ENCODE peak calls at places on chromosomes 3 and 15, in eight cellular contexts. J is GM23338, X is spleen, Q is prostate gland, A is sigmoid colon, S is SK-N-SH, Y is breast epithelium, B is transverse colon. F is an unnamed sample.

GRCh38 chr15:63672775-63673174 is 75.6 kb downstream of the FBXL22 start:
- DNase-seq in J (no peak), X (no peak), Q (no peak), A (no peak), S (no peak), Y (no peak), B (no peak), F (no peak)

GRCh38 chr3:156615592-156616173 is 58.7 kb upstream of the TIPARP start:
- DNase-seq in J (no peak), X (no peak), Q (no peak), A (no peak), S (no peak), Y (peak), B (no peak), F (no peak)

GRCh38 chr15:100810831-100811230 is 68.8 kb upstream of the ALDH1A3 start:
- DNase-seq in J (no peak), X (no peak), Q (no peak), A (no peak), S (no peak), Y (no peak), B (no peak), F (no peak)

GRCh38 chr3:151171145-151171544 is 31.9 kb downstream of the GPR171 start:
- DNase-seq in J (no peak), X (no peak), Q (no peak), A (peak), S (no peak), Y (no peak), B (peak), F (peak)

GRCh38 chr15:44033894-44034293 is 161.2 kb downstream of the FRMD5 start:
- DNase-seq in J (no peak), X (no peak), Q (no peak), A (no peak), S (peak), Y (no peak), B (no peak), F (no peak)

GRCh38 chr3:124282751-124283643 is 291.1 kb upstream of the ROPN1 start:
- DNase-seq in J (no peak), X (no peak), Q (no peak), A (peak), S (peak), Y (no peak), B (no peak), F (no peak)

GRCh38 chr3:48502121-48502520 is 1.9 kb downstream of the SHISA5 start:
- DNase-seq in J (no peak), X (no peak), Q (no peak), A (no peak), S (no peak), Y (no peak), B (no peak), F (no peak)

GRCh38 chr3:142958707-142959106 is 4.8 kb downstream of the PAQR9 start:
- DNase-seq in J (no peak), X (no peak), Q (no peak), A (no peak), S (no peak), Y (no peak), B (no peak), F (no peak)

GRCh38 chr3:111252795-111253194 is 181.2 kb downstream of the NECTIN3 start:
- DNase-seq in J (peak), X (peak), Q (no peak), A (no peak), S (peak), Y (no peak), B (no peak), F (no peak)

GRCh38 chr3:83317605-83318004 is 1556.2 kb upstream of the GBE1 start:
- DNase-seq in J (peak), X (no peak), Q (no peak), A (no peak), S (no peak), Y (no peak), B (no peak), F (no peak)

GRCh38 chr3:189588061-189588817 is 43.0 kb upstream of the TP63 start:
- DNase-seq in J (no peak), X (no peak), Q (no peak), A (no peak), S (no peak), Y (no peak), B (no peak), F (no peak)

GRCh38 chr3:128555881-128556280 is 62.9 kb upstream of the GATA2 start:
- DNase-seq in J (no peak), X (no peak), Q (no peak), A (no peak), S (no peak), Y (no peak), B (no peak), F (no peak)

GRCh38 chr15:75455424-75455981 is 4.0 kb upstream of the SIN3A start:
- DNase-seq in J (peak), X (peak), Q (peak), A (peak), S (peak), Y (peak), B (peak), F (no peak)

GRCh38 chr3:138774529-138775253 is 60.0 kb downstream of the PIK3CB start:
- DNase-seq in J (no peak), X (no peak), Q (peak), A (peak), S (peak), Y (peak), B (peak), F (no peak)

GRCh38 chr3:50503947-50504346 is 513 bp upstream of the CACNA2D2 start:
- DNase-seq in J (peak), X (no peak), Q (no peak), A (no peak), S (no peak), Y (no peak), B (no peak), F (no peak)

GRCh38 chr15:72229076-72229946 is 1.7 kb downstream of the PKM start:
- DNase-seq in J (peak), X (no peak), Q (peak), A (peak), S (peak), Y (no peak), B (no peak), F (peak)

GRCh38 chr3:46931631-46932441 is 44.7 kb downstream of the CCDC12 start:
- DNase-seq in J (no peak), X (peak), Q (no peak), A (peak), S (peak), Y (no peak), B (peak), F (no peak)

GRCh38 chr3:188689101-188689574 is 482.6 kb upstream of the TPRG1 start:
- DNase-seq in J (no peak), X (no peak), Q (no peak), A (no peak), S (no peak), Y (no peak), B (no peak), F (no peak)

GRCh38 chr15:44414001-44414400 is 13.4 kb upstream of the CTDSPL2 start:
- DNase-seq in J (no peak), X (no peak), Q (no peak), A (no peak), S (no peak), Y (no peak), B (no peak), F (no peak)

GRCh38 chr15:92091155-92091734 is 237.7 kb downstream of the SLCO3A1 start:
- DNase-seq in J (peak), X (no peak), Q (peak), A (no peak), S (peak), Y (no peak), B (peak), F (no peak)

GRCh38 chr3:16417945-16418739 is 95.4 kb downstream of the RFTN1 start:
- DNase-seq in J (no peak), X (no peak), Q (no peak), A (no peak), S (no peak), Y (no peak), B (no peak), F (no peak)

GRCh38 chr3:79517766-79518413 is 249.9 kb downstream of the ROBO1 start:
- DNase-seq in J (peak), X (no peak), Q (no peak), A (no peak), S (peak), Y (no peak), B (no peak), F (peak)

GRCh38 chr3:21390136-21390535 is 360.9 kb downstream of the ZNF385D start:
- DNase-seq in J (no peak), X (no peak), Q (no peak), A (no peak), S (no peak), Y (no peak), B (no peak), F (no peak)

GRCh38 chr3:46731795-46732194 is 14.1 kb upstream of the PRSS50 start:
- DNase-seq in J (no peak), X (no peak), Q (no peak), A (no peak), S (no peak), Y (no peak), B (no peak), F (no peak)

GRCh38 chr3:173876476-173876875 is 478.9 kb downstream of the NLGN1 start:
- DNase-seq in J (peak), X (no peak), Q (no peak), A (no peak), S (no peak), Y (no peak), B (no peak), F (no peak)

GRCh38 chr3:36220189-36220588 is 160.1 kb upstream of the STAC start:
- DNase-seq in J (no peak), X (no peak), Q (no peak), A (no peak), S (no peak), Y (no peak), B (no peak), F (no peak)

GRCh38 chr3:73041537-73041936 is 19.9 kb upstream of the EBLN2 start:
- DNase-seq in J (no peak), X (no peak), Q (no peak), A (no peak), S (no peak), Y (no peak), B (no peak), F (no peak)

GRCh38 chr3:64977308-64978100 is 289.7 kb upstream of the ADAMTS9 start:
- DNase-seq in J (peak), X (no peak), Q (no peak), A (no peak), S (no peak), Y (no peak), B (no peak), F (no peak)

GRCh38 chr3:32421991-32422859 is 30.6 kb downstream of the CMTM7 start:
- DNase-seq in J (no peak), X (peak), Q (peak), A (peak), S (peak), Y (peak), B (peak), F (peak)

GRCh38 chr3:58272891-58273290 is 33.2 kb upstream of the RPP14 start:
- DNase-seq in J (no peak), X (no peak), Q (no peak), A (no peak), S (no peak), Y (no peak), B (no peak), F (no peak)

GRCh38 chr3:186021673-186022362 is 84.0 kb upstream of the TRA2B start:
- DNase-seq in J (no peak), X (no peak), Q (no peak), A (no peak), S (peak), Y (no peak), B (no peak), F (no peak)

GRCh38 chr3:55518451-55518850 is 31.3 kb upstream of the WNT5A start:
- DNase-seq in J (no peak), X (no peak), Q (no peak), A (no peak), S (no peak), Y (no peak), B (no peak), F (no peak)

GRCh38 chr3:24101676-24102168 is 156.6 kb downstream of the NR1D2 start:
- DNase-seq in J (no peak), X (no peak), Q (no peak), A (no peak), S (no peak), Y (no peak), B (no peak), F (no peak)

GRCh38 chr3:31346542-31346979 is 186.2 kb upstream of the STT3B start:
- DNase-seq in J (no peak), X (no peak), Q (no peak), A (no peak), S (no peak), Y (no peak), B (no peak), F (no peak)

GRCh38 chr3:133831966-133832801 is 26.6 kb downstream of the SRPRB start:
- DNase-seq in J (peak), X (no peak), Q (no peak), A (no peak), S (no peak), Y (no peak), B (no peak), F (no peak)

GRCh38 chr3:71926242-71926560 is 141.3 kb upstream of the PROK2 start:
- DNase-seq in J (peak), X (no peak), Q (peak), A (no peak), S (peak), Y (peak), B (peak), F (no peak)

GRCh38 chr3:137171834-137172603 is 214.2 kb downstream of the IL20RB start:
- DNase-seq in J (no peak), X (no peak), Q (no peak), A (no peak), S (no peak), Y (no peak), B (no peak), F (no peak)

GRCh38 chr3:193656445-193656844 is 63.4 kb downstream of the OPA1 start:
- DNase-seq in J (no peak), X (no peak), Q (no peak), A (no peak), S (no peak), Y (no peak), B (no peak), F (no peak)

GRCh38 chr3:85075663-85076062 is 116.9 kb downstream of the CADM2 start:
- DNase-seq in J (no peak), X (no peak), Q (no peak), A (no peak), S (no peak), Y (no peak), B (no peak), F (no peak)

GRCh38 chr3:85068911-85069310 is 110.1 kb downstream of the CADM2 start:
- DNase-seq in J (no peak), X (no peak), Q (no peak), A (no peak), S (no peak), Y (no peak), B (no peak), F (no peak)

GRCh38 chr3:85077018-85077417 is 118.2 kb downstream of the CADM2 start:
- DNase-seq in J (no peak), X (no peak), Q (no peak), A (no peak), S (no peak), Y (no peak), B (no peak), F (no peak)

GRCh38 chr3:85074003-85074402 is 115.2 kb downstream of the CADM2 start:
- DNase-seq in J (peak), X (no peak), Q (no peak), A (no peak), S (no peak), Y (no peak), B (no peak), F (no peak)
- H3K4me3 ChIP-seq in J (no peak), X (no peak), Q (no peak), A (no peak), S (no peak), Y (no peak), B (no peak), F (no peak)

DNA sequence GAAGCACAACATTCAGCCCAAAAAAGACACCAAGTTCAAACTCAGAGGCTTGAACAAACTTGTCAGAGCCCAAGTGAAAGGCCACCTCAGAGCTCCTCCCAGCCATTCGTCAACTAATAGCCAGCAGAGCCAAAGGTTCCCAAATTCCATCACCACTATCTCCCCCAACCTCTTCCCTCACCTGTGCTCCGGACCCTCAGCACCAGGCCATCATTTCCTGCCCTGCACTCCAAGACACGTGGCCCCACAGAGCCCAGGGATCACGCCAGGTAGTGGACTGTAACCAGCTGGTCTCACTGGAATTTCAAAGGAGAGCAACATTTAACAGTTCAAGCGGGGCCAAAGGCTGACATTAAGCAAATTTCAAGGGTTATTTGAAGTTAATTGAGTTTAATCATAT is 245.2 kb upstream of the IGF1R start:
- DNase-seq in J (no peak), X (no peak), Q (no peak), A (no peak), S (no peak), Y (no peak), B (no peak), F (no peak)
- TF ChIP-seq CTCF in J (no peak), X (no peak), Q (no peak), A (no peak), S (no peak), Y (no peak), B (no peak), F (no peak)

DNA sequence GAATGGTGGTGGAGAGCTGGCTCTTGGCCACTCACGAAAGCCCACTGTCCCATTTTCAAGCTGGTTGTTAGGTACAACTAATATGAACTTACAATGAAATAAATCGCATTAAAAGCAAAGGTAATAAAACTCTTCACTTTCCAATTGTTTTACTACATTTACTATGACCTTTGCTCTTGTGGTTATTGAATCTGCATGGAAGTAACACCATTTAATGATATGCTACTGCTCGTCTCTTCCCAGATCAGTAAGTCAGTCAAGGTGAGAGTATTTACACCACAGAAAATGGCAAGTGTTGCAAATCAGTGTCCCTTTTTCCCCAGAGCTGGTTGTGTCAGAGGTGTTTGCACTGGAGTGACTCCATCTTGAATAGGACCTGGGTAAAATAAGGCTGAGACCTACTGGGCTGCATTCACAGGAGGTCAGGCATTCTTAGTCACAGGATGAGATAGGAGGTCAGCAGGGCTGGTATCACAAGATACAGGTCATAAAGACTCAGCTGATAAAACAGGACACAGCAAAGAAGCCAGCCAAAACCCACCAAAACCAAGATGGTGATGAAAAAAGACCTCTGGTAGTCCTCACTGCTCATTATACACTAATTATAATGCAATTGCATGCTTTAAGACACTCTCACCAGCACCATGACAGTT is 57.7 kb downstream of the FRMD4B start:
- DNase-seq in J (no peak), X (no peak), Q (no peak), A (no peak), S (no peak), Y (no peak), B (no peak), F (no peak)
- TF ChIP-seq POLR2AphosphoS5 in J (no peak), X (no peak), Q (no peak), A (no peak), S (no peak), Y (no peak), B (no peak), F (no peak)

GRCh38 chr3:18446067-18446793 is 21.1 kb upstream of the SATB1 start:
- DNase-seq in J (peak), X (no peak), Q (peak), A (no peak), S (no peak), Y (no peak), B (no peak), F (no peak)
- H3K4me3 ChIP-seq in J (peak), X (peak), Q (peak), A (peak), S (no peak), Y (no peak), B (no peak), F (no peak)